ENCODE peak calls at places on chromosome 5, in eight cellular contexts. P is OCI-LY7; G is CD8-positive, alpha-beta T cell; N is psoas muscle; J is adrenal gland; U is NT2/D1; Q is CD4-positive, CD25-positive, alpha-beta regulatory T cell; H is fibroblast of lung. X is an unnamed sample. For H3K4me1, the result is how much of the 10 kb centered on the place peaks cover.

GRCh38 chr5:83475540-83476469 is 4.3 kb downstream of the VCAN start:
- DNase-seq in P (no peak), G (no peak), N (no peak), J (no peak), U (no peak), Q (no peak), H (peak), X (no peak)

GRCh38 chr5:57956606-57957005 is 474.0 kb upstream of the ACTBL2 start:
- DNase-seq in P (no peak), G (no peak), N (no peak), J (no peak), U (no peak), Q (no peak), H (no peak), X (no peak)

GRCh38 chr5:147391781-147392180 is 118.1 kb downstream of the DPYSL3 start:
- DNase-seq in P (peak), G (no peak), N (peak), J (peak), U (no peak), Q (no peak), H (peak), X (peak)

GRCh38 chr5:143010335-143010734 is 240.2 kb downstream of the ARHGAP26 start:
- DNase-seq in P (no peak), G (no peak), N (no peak), J (no peak), U (no peak), Q (no peak), H (no peak), X (no peak)

GRCh38 chr5:73120222-73121108 is at the start of gene TMEM171:
- DNase-seq in P (no peak), G (no peak), N (peak), J (no peak), U (no peak), Q (no peak), H (peak), X (no peak)

GRCh38 chr5:180658774-180659564 is 9.6 kb upstream of the FLT4 start:
- DNase-seq in P (no peak), G (no peak), N (no peak), J (no peak), U (no peak), Q (no peak), H (no peak), X (no peak)

GRCh38 chr5:134138416-134139376 is 24.2 kb downstream of the TCF7 start:
- DNase-seq in P (no peak), G (peak), N (peak), J (no peak), U (no peak), Q (no peak), H (no peak), X (no peak)

GRCh38 chr5:176405656-176406435 is 10.5 kb downstream of the CLTB start:
- DNase-seq in P (peak), G (no peak), N (no peak), J (no peak), U (no peak), Q (no peak), H (no peak), X (no peak)

GRCh38 chr5:139877129-139877597 is 81.6 kb downstream of the PSD2 start:
- DNase-seq in P (no peak), G (no peak), N (peak), J (no peak), U (no peak), Q (no peak), H (no peak), X (no peak)

GRCh38 chr5:160702323-160702722 is 149.7 kb downstream of the ATP10B start:
- DNase-seq in P (no peak), G (no peak), N (no peak), J (no peak), U (no peak), Q (no peak), H (no peak), X (no peak)

GRCh38 chr5:10583663-10584572 is 20.0 kb downstream of the ANKRD33B start:
- DNase-seq in P (peak), G (no peak), N (no peak), J (no peak), U (no peak), Q (peak), H (no peak), X (no peak)
- H3K4me3 ChIP-seq in P (peak), G (no peak), N (peak), J (no peak), U (no peak), Q (peak), H (no peak), X (peak)

DNA sequence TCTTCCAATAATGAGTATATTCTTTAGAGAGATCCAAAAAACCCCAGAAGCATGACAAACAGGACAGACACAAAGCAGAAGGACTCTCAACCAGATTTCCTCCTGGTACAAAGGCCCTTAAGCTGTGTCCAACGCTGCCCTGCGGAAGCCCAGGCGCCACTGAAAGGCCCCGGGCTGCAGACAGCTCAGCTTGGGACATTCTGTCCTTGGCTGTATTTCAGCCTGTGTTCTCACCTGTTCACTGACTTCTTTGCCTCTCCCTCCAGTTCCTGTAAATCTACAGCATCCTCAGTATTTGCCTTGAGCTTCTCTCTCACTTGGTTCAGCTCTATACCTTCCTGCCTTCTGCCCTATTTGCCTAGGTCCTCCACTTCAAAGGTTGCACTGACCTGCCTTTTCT is 96.5 kb downstream of the SH3TC2 start:
- DNase-seq in P (no peak), G (no peak), N (peak), J (no peak), U (no peak), Q (no peak), H (no peak), X (no peak)
- H3K4me1 ChIP-seq in P (under half), G (under half), N (half or more), J (under half), U (under half), Q (under half), H (under half), X (under half)

GRCh38 chr5:76718381-76718832 is 2.5 kb downstream of the F2R start:
- DNase-seq in P (no peak), G (no peak), N (no peak), J (no peak), U (no peak), Q (no peak), H (no peak), X (no peak)
- H3K4me3 ChIP-seq in P (no peak), G (no peak), N (no peak), J (no peak), U (no peak), Q (no peak), H (peak), X (no peak)

GRCh38 chr5:10214036-10214435 is 35.7 kb downstream of the ATPSCKMT start:
- DNase-seq in P (no peak), G (no peak), N (no peak), J (no peak), U (no peak), Q (no peak), H (no peak), X (no peak)

GRCh38 chr5:10218658-10219057 is 31.0 kb downstream of the ATPSCKMT start:
- DNase-seq in P (no peak), G (no peak), N (no peak), J (no peak), U (no peak), Q (no peak), H (no peak), X (no peak)

GRCh38 chr5:10219068-10219467 is 30.6 kb downstream of the ATPSCKMT start:
- DNase-seq in P (no peak), G (no peak), N (no peak), J (no peak), U (no peak), Q (no peak), H (no peak), X (no peak)

GRCh38 chr5:10216107-10216506 is 33.6 kb downstream of the ATPSCKMT start:
- DNase-seq in P (no peak), G (no peak), N (no peak), J (no peak), U (no peak), Q (no peak), H (no peak), X (no peak)

DNA sequence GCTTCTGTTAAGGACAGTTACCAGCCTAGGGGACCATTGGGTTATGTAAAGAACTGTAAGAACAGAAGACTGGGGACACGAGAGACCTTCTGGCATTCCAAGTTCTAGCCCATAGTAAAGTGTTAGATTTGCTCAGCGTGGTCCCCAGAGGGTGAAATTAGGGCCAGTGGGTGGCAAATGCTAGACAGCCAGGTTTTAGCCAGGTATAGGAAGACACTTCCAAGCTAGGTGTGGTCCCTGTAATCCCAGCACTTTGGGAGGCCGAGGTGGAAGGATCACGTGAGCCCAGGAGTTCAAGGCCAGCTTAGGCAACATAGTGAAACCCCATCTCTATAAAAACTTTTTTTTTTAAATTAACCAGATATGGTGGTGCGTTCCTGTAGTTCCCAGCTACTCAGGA is 34.3 kb downstream of the ATPSCKMT start:
- DNase-seq in P (no peak), G (no peak), N (no peak), J (no peak), U (no peak), Q (no peak), H (no peak), X (no peak)
- H3K4me1 ChIP-seq in P (under half), G (under half), N (under half), J (under half), U (under half), Q (under half), H (under half), X (under half)

GRCh38 chr5:26482076-26482816 is 556.1 kb downstream of the CDH9 start:
- DNase-seq in P (no peak), G (no peak), N (no peak), J (no peak), U (no peak), Q (no peak), H (no peak), X (no peak)
- H3K4me3 ChIP-seq in P (no peak), G (no peak), N (peak), J (no peak), U (no peak), Q (no peak), H (no peak), X (no peak)